ENCODE peak calls at places on chromosomes 2 and 18, in four cellular contexts. A is CD4-positive, alpha-beta memory T cell; D is activated T-cell treated with anti-CD3 and anti-CD28 coated beads for 24 hours; L is left lung. Z is an unnamed sample.

GRCh38 chr2:169891593-169892298 is 64.5 kb downstream of the UBR3 start:
- DNase-seq in A (no peak), D (no peak), L (no peak), Z (no peak)

GRCh38 chr2:151720521-151720920 is 13.8 kb downstream of the NEB start:
- DNase-seq in A (no peak), D (no peak), L (no peak), Z (no peak)

GRCh38 chr2:101418704-101419663 is 31.7 kb upstream of the CREG2 start:
- DNase-seq in A (peak), D (peak), L (no peak), Z (peak)

GRCh38 chr2:192373244-192373643 is 178.5 kb upstream of the TMEFF2 start:
- DNase-seq in A (no peak), D (no peak), L (no peak), Z (no peak)

GRCh38 chr2:19807346-19807745 is 94.4 kb downstream of the TTC32 start:
- DNase-seq in A (no peak), D (no peak), L (no peak), Z (no peak)

GRCh38 chr2:42900226-42900744 is 107.9 kb upstream of the HAAO start:
- DNase-seq in A (no peak), D (no peak), L (no peak), Z (no peak)

GRCh38 chr18:60019463-60019840 is 119.7 kb downstream of the PMAIP1 start:
- DNase-seq in A (no peak), D (no peak), L (no peak), Z (no peak)

GRCh38 chr2:23745726-23746105 is 181.2 kb downstream of the ATAD2B start:
- DNase-seq in A (no peak), D (no peak), L (no peak), Z (no peak)

GRCh38 chr18:48621815-48622555 is 83.2 kb downstream of the CTIF start:
- DNase-seq in A (no peak), D (no peak), L (no peak), Z (no peak)

GRCh38 chr18:74638210-74638609 is 40.5 kb downstream of the ZNF407 start:
- DNase-seq in A (no peak), D (no peak), L (no peak), Z (no peak)

GRCh38 chr2:172047486-172048194 is 37.7 kb upstream of the DLX1 start:
- DNase-seq in A (no peak), D (no peak), L (no peak), Z (no peak)

GRCh38 chr2:96540136-96540535 is 3.6 kb downstream of the ARID5A start:
- DNase-seq in A (no peak), D (no peak), L (no peak), Z (no peak)

GRCh38 chr18:40925071-40925541 is 1029.9 kb upstream of the PIK3C3 start:
- DNase-seq in A (no peak), D (no peak), L (no peak), Z (no peak)

GRCh38 chr2:101135412-101136296 is 15.5 kb downstream of the TBC1D8 start:
- DNase-seq in A (no peak), D (no peak), L (no peak), Z (no peak)

GRCh38 chr2:238739668-238740067 is 108.2 kb upstream of the TWIST2 start:
- DNase-seq in A (no peak), D (no peak), L (no peak), Z (no peak)

GRCh38 chr2:43852196-43852730 is 13.5 kb downstream of the ABCG8 start:
- DNase-seq in A (no peak), D (no peak), L (no peak), Z (no peak)

GRCh38 chr2:102717308-102718018 is 44.4 kb upstream of the TMEM182 start:
- DNase-seq in A (no peak), D (no peak), L (no peak), Z (no peak)

GRCh38 chr2:74502720-74503505 is 3.5 kb upstream of the LBX2 start:
- DNase-seq in A (no peak), D (no peak), L (peak), Z (no peak)

GRCh38 chr2:222919841-222920609 is 59.2 kb downstream of the ACSL3 start:
- DNase-seq in A (no peak), D (no peak), L (no peak), Z (no peak)

GRCh38 chr2:43021791-43022500 is 204.5 kb downstream of the ZFP36L2 start:
- DNase-seq in A (no peak), D (no peak), L (peak), Z (no peak)

GRCh38 chr2:104874230-104874629 is 20.3 kb downstream of the POU3F3 start:
- DNase-seq in A (no peak), D (no peak), L (no peak), Z (no peak)

GRCh38 chr2:113848758-113849460 is 41.0 kb upstream of the ACTR3 start:
- DNase-seq in A (no peak), D (peak), L (no peak), Z (no peak)

GRCh38 chr2:203579131-203579643 is 44.1 kb upstream of the RAPH1 start:
- DNase-seq in A (no peak), D (peak), L (peak), Z (no peak)

GRCh38 chr2:24819442-24820174 is 26.4 kb downstream of the CENPO start:
- DNase-seq in A (no peak), D (no peak), L (no peak), Z (no peak)

GRCh38 chr2:16123881-16124780 is 183.8 kb downstream of the MYCN start:
- DNase-seq in A (no peak), D (no peak), L (no peak), Z (no peak)

GRCh38 chr18:58556333-58557012 is 72.4 kb downstream of the ALPK2 start:
- DNase-seq in A (no peak), D (no peak), L (no peak), Z (no peak)

GRCh38 chr2:64485961-64486360 is 32.0 kb downstream of the LGALSL start:
- DNase-seq in A (no peak), D (no peak), L (no peak), Z (no peak)

GRCh38 chr2:174158003-174158402 is 90.3 kb downstream of the OLA1 start:
- DNase-seq in A (peak), D (no peak), L (no peak), Z (no peak)

GRCh38 chr2:113126845-113127645 is at the start of gene IL1RN:
- DNase-seq in A (no peak), D (no peak), L (peak), Z (no peak)

GRCh38 chr18:24656044-24656443 is 195.6 kb downstream of the HRH4 start:
- DNase-seq in A (no peak), D (no peak), L (no peak), Z (no peak)

GRCh38 chr2:202786792-202787191 is 84.8 kb downstream of the ICA1L start:
- DNase-seq in A (no peak), D (no peak), L (no peak), Z (no peak)

GRCh38 chr2:134927195-134927594 is 8.6 kb downstream of the CCNT2 start:
- DNase-seq in A (no peak), D (no peak), L (no peak), Z (no peak)